ENCODE peak calls at places on chromosomes 16 and 17, in six cellular contexts. O, N, E, W, J and X are unnamed samples.

GRCh38 chr16:69514366-69514765 is 51.4 kb upstream of the NFAT5 start:
- DNase-seq in O (no peak), N (no peak), E (no peak), W (peak), J (no peak), X (no peak)

GRCh38 chr17:3845361-3845753 is 689 bp downstream of the NCBP3 start:
- DNase-seq in O (no peak), N (no peak), E (no peak), W (no peak), J (peak), X (no peak)

GRCh38 chr17:69317625-69318024 is 9.3 kb downstream of the ABCA5 start:
- DNase-seq in O (no peak), N (no peak), E (no peak), W (no peak), J (no peak), X (no peak)

GRCh38 chr16:2513405-2514332 is at the start of gene ATP6V0C:
- DNase-seq in O (peak), N (peak), E (peak), W (peak), J (peak), X (peak)

GRCh38 chr17:3003401-3004149 is 59.8 kb downstream of the OR1D5 start:
- DNase-seq in O (no peak), N (no peak), E (no peak), W (no peak), J (no peak), X (no peak)

GRCh38 chr17:71682174-71682494 is 438.7 kb upstream of the SOX9 start:
- DNase-seq in O (no peak), N (no peak), E (no peak), W (no peak), J (no peak), X (no peak)

GRCh38 chr16:51161440-51162195 is 10.5 kb upstream of the SALL1 start:
- DNase-seq in O (no peak), N (peak), E (no peak), W (no peak), J (peak), X (no peak)

GRCh38 chr16:1580956-1581355 is 30.9 kb downstream of the IFT140 start:
- DNase-seq in O (no peak), N (no peak), E (no peak), W (no peak), J (no peak), X (no peak)

GRCh38 chr17:83132251-83133081 is 53.1 kb downstream of the METRNL start:
- DNase-seq in O (no peak), N (no peak), E (no peak), W (no peak), J (no peak), X (peak)

GRCh38 chr17:45043268-45043681 is 8.2 kb downstream of the DCAKD start:
- DNase-seq in O (no peak), N (no peak), E (no peak), W (no peak), J (no peak), X (no peak)

GRCh38 chr16:49592507-49593422 is 219.2 kb downstream of the C16orf78 start:
- DNase-seq in O (peak), N (peak), E (peak), W (no peak), J (peak), X (peak)

GRCh38 chr17:57107498-57108101 is 22.6 kb downstream of the AKAP1 start:
- DNase-seq in O (no peak), N (peak), E (no peak), W (no peak), J (peak), X (no peak)

GRCh38 chr17:7515912-7516610 is 31.9 kb downstream of the POLR2A start:
- DNase-seq in O (no peak), N (no peak), E (no peak), W (no peak), J (no peak), X (no peak)

GRCh38 chr17:40123811-40124114 is 2.0 kb downstream of the MSL1 start:
- DNase-seq in O (no peak), N (no peak), E (no peak), W (no peak), J (no peak), X (no peak)

GRCh38 chr17:82924812-82925211 is 85.0 kb upstream of the ZNF750 start:
- DNase-seq in O (no peak), N (no peak), E (no peak), W (no peak), J (no peak), X (no peak)

GRCh38 chr17:67974598-67975066 is 21.6 kb downstream of the C17orf58 start:
- DNase-seq in O (peak), N (no peak), E (peak), W (no peak), J (no peak), X (peak)

GRCh38 chr17:50604470-50604869 is 30.2 kb upstream of the ABCC3 start:
- DNase-seq in O (no peak), N (peak), E (no peak), W (no peak), J (peak), X (peak)

GRCh38 chr16:20441221-20441620 is 10.1 kb upstream of the ACSM2A start:
- DNase-seq in O (no peak), N (no peak), E (no peak), W (no peak), J (no peak), X (no peak)
- H4K91ac ChIP-seq in O (no peak), N (no peak), E (no peak), W (no peak), J (no peak), X (no peak)

GRCh38 chr17:75153854-75154194 is 488 bp downstream of the JPT1 start:
- DNase-seq in O (no peak), N (no peak), E (no peak), W (no peak), J (peak), X (no peak)
- H3K23ac ChIP-seq in O (peak), N (peak), E (no peak), W (peak), J (no peak), X (no peak)

GRCh38 chr16:59179446-59180082 is 445.4 kb upstream of the GOT2 start:
- DNase-seq in O (no peak), N (no peak), E (no peak), W (no peak), J (peak), X (no peak)

GRCh38 chr16:59180083-59180476 is 446.0 kb upstream of the GOT2 start:
- DNase-seq in O (no peak), N (no peak), E (no peak), W (no peak), J (no peak), X (no peak)

GRCh38 chr16:59181821-59182420 is 447.8 kb upstream of the GOT2 start:
- DNase-seq in O (no peak), N (no peak), E (no peak), W (no peak), J (no peak), X (no peak)
- H4K91ac ChIP-seq in O (peak), N (no peak), E (peak), W (no peak), J (peak), X (no peak)

DNA sequence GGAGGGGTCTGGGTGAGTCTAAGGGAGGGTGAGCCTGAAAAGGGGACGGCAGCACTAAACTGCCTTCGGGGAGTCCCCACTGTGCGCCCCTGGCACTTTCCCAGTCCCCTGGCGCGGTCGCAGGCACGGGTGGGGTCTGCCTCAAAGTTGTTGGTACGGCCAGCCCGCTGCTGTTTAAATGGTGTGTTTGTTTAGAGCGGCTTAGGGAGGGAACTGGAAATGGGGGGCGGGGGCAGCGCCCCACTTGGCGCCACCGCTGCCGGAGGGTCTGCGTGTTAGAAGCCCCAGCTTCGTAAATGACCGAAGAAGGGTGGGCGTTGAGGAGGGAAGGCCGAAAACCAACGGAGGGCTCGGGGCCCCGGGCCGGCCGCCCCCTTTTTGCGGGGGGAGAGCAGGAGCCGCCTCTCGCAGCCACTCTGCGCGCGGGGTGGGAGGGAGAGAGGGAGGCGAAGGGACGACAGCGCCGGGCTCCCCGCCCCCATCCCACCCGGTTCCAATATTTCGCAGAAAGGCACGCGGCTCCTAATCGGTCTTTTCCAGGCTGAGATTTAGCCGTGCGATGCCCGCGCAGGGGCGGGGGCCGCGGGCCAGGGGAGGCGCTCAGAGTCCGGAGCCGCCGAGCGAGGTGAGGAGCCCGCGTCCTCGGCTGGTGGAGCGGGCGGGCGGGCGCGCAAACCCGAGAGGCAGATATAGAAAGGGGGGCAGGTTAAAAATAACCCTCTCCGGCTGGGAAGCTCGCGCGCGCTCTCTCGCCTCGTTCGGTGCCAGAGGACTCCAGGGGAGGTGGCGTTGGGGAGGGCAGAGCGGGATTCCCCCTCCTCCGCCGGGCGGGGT is 55.0 kb downstream of the SREBF1 start:
- DNase-seq in O (peak), N (peak), E (no peak), W (no peak), J (peak), X (peak)
- H3K23ac ChIP-seq in O (peak), N (no peak), E (no peak), W (no peak), J (no peak), X (no peak)

GRCh38 chr16:8589293-8590160 is 784 bp downstream of the TMEM114 start:
- DNase-seq in O (no peak), N (no peak), E (no peak), W (no peak), J (no peak), X (peak)

GRCh38 chr16:8590811-8591210 is 500 bp upstream of the TMEM114 start:
- DNase-seq in O (no peak), N (no peak), E (no peak), W (no peak), J (no peak), X (no peak)

GRCh38 chr16:8590161-8590688 is at the start of gene TMEM114:
- DNase-seq in O (no peak), N (no peak), E (no peak), W (no peak), J (no peak), X (peak)

GRCh38 chr16:8587065-8587464 is 3.2 kb downstream of the TMEM114 start:
- DNase-seq in O (no peak), N (no peak), E (no peak), W (no peak), J (no peak), X (no peak)

GRCh38 chr16:8588703-8589292 is 1.5 kb downstream of the TMEM114 start:
- DNase-seq in O (no peak), N (no peak), E (peak), W (no peak), J (no peak), X (peak)
- H4K91ac ChIP-seq in O (no peak), N (no peak), E (no peak), W (no peak), J (no peak), X (no peak)

DNA sequence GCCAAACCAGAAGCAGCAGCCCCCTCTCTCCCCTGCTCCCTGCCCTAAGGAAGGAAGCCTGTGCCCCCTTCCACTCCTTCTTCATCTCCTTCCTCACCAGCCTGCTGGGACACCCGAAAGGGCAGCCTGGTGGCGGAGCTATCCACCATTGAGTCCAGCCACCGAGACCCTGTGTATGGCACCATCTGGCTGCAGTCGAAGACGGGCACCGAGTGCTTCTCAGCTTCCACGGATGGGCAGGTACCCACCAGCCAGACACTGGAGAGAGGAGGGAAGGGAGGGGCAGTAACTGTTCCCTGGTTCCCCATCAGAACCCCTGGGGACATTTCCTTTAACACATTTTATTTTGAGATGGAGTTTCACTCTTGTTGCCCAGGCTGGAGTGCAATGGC is 25.6 kb downstream of the DNAI2 start:
- DNase-seq in O (no peak), N (no peak), E (no peak), W (no peak), J (no peak), X (no peak)
- H3K23ac ChIP-seq in O (no peak), N (no peak), E (no peak), W (no peak), J (no peak), X (no peak)

GRCh38 chr16:88777801-88778415 is 7.1 kb downstream of the PIEZO1 start:
- DNase-seq in O (no peak), N (no peak), E (no peak), W (no peak), J (no peak), X (no peak)
- H4K91ac ChIP-seq in O (no peak), N (no peak), E (peak), W (no peak), J (no peak), X (no peak)